ENCODE peak calls at places on chromosomes 13 and 19, in nine cellular contexts. R is A673, W is astrocyte, G is epithelial cell of esophagus, O is adrenal gland, A is heart right ventricle, F is transverse colon, H is OCI-LY7, L is pancreas. K is an unnamed sample.
A peak's percentile ranks its signal among the peaks of the same experiment; 100 is the strongest.

GRCh38 chr13:51797664-51798488 is 6.1 kb downstream of the DHRS12 start:
- DNase-seq in R (peak; percentile 63), W (peak; percentile 27), G (peak; percentile 91), O (no peak), A (no peak), F (peak; percentile 51), H (peak; percentile 84), L (no peak), K (peak; percentile 59)

GRCh38 chr13:51768976-51769375 is 35.0 kb downstream of the DHRS12 start:
- DNase-seq in R (no peak), W (no peak), G (no peak), O (no peak), A (no peak), F (no peak), H (no peak), L (no peak), K (no peak)

GRCh38 chr19:17156947-17157302 is 58.2 kb upstream of the USE1 start:
- DNase-seq in R (no peak), W (no peak), G (no peak), O (no peak), A (no peak), F (no peak), H (no peak), L (no peak), K (no peak)

GRCh38 chr13:51004918-51005460 is 95.4 kb downstream of the RNASEH2B start:
- DNase-seq in R (peak; percentile 42), W (no peak), G (no peak), O (no peak), A (no peak), F (no peak), H (no peak), L (no peak), K (no peak)

GRCh38 chr19:5356918-5357317 is 16.3 kb upstream of the PTPRS start:
- DNase-seq in R (no peak), W (no peak), G (no peak), O (peak; percentile 78), A (no peak), F (no peak), H (no peak), L (no peak), K (no peak)

GRCh38 chr19:49680473-49681351 is 3.6 kb downstream of the PRMT1 start:
- DNase-seq in R (peak; percentile 94), W (peak; percentile 27), G (peak; percentile 83), O (peak; percentile 93), A (peak; percentile 95), F (peak; percentile 93), H (peak; percentile 89), L (peak; percentile 99), K (peak; percentile 80)

GRCh38 chr13:79861731-79862130 is 380.8 kb downstream of the NDFIP2 start:
- DNase-seq in R (no peak), W (no peak), G (no peak), O (no peak), A (no peak), F (peak; percentile 39), H (no peak), L (no peak), K (no peak)

GRCh38 chr19:1221141-1221903 is 15.7 kb downstream of the STK11 start:
- DNase-seq in R (no peak), W (no peak), G (no peak), O (peak; percentile 90), A (peak; percentile 79), F (no peak), H (no peak), L (peak; percentile 86), K (peak; percentile 51)

GRCh38 chr13:51715613-51716012 is 88.3 kb downstream of the DHRS12 start:
- DNase-seq in R (no peak), W (no peak), G (peak; percentile 84), O (no peak), A (no peak), F (no peak), H (no peak), L (no peak), K (no peak)

GRCh38 chr13:49307365-49307764 is 59.6 kb downstream of the CDADC1 start:
- DNase-seq in R (no peak), W (no peak), G (no peak), O (no peak), A (no peak), F (no peak), H (no peak), L (no peak), K (no peak)

GRCh38 chr19:5934779-5935472 is 20.9 kb downstream of the CAPS start:
- DNase-seq in R (no peak), W (no peak), G (no peak), O (no peak), A (no peak), F (no peak), H (no peak), L (no peak), K (peak; percentile 73)

GRCh38 chr19:46426506-46427162 is 2.1 kb downstream of the PNMA8C start:
- DNase-seq in R (peak; percentile 90), W (peak; percentile 51), G (peak; percentile 65), O (peak; percentile 86), A (peak; percentile 75), F (peak; percentile 46), H (peak; percentile 80), L (peak; percentile 87), K (peak; percentile 75)

GRCh38 chr19:35223084-35223790 is 5.3 kb downstream of the FAM187B start:
- DNase-seq in R (no peak), W (no peak), G (no peak), O (no peak), A (no peak), F (no peak), H (no peak), L (no peak), K (no peak)

GRCh38 chr19:29277107-29277506 is 64.2 kb upstream of the UQCRFS1 start:
- DNase-seq in R (no peak), W (no peak), G (no peak), O (peak; percentile 24), A (no peak), F (peak; percentile 17), H (peak; percentile 72), L (no peak), K (peak; percentile 6)

GRCh38 chr19:16076958-16077611 is 790 bp downstream of the TPM4 start:
- DNase-seq in R (peak; percentile 72), W (no peak), G (peak; percentile 43), O (no peak), A (peak; percentile 69), F (peak; percentile 73), H (peak; percentile 59), L (peak; percentile 80), K (no peak)

GRCh38 chr19:12000152-12000981 is 35.1 kb downstream of the ZNF433 start:
- DNase-seq in R (no peak), W (peak; percentile 62), G (no peak), O (no peak), A (no peak), F (no peak), H (peak; percentile 18), L (no peak), K (no peak)

GRCh38 chr19:14632286-14632685 is 42.4 kb downstream of the ADGRE3 start:
- DNase-seq in R (peak; percentile 65), W (no peak), G (peak; percentile 17), O (no peak), A (no peak), F (no peak), H (peak; percentile 84), L (no peak), K (peak; percentile 2)

GRCh38 chr13:80134360-80134759 is 206.6 kb downstream of the SPRY2 start:
- DNase-seq in R (no peak), W (no peak), G (no peak), O (no peak), A (no peak), F (no peak), H (no peak), L (no peak), K (no peak)

GRCh38 chr13:104837756-104838155 is 1697.7 kb downstream of the EFNB2 start:
- DNase-seq in R (peak; percentile 11), W (no peak), G (peak; percentile 5), O (no peak), A (no peak), F (no peak), H (no peak), L (no peak), K (no peak)

GRCh38 chr13:98206946-98207345 is 29.9 kb upstream of the RNF113B start:
- DNase-seq in R (no peak), W (peak; percentile 100), G (peak; percentile 28), O (no peak), A (no peak), F (no peak), H (no peak), L (no peak), K (peak; percentile 77)
- TF ChIP-seq CTCF in R (no peak), W (no peak), G (no peak), O (no peak), A (no peak), F (no peak), H (no peak), L (no peak), K (no peak)

GRCh38 chr13:98475521-98475920 is 101.4 kb downstream of the STK24 start:
- DNase-seq in R (no peak), W (no peak), G (no peak), O (no peak), A (no peak), F (no peak), H (no peak), L (no peak), K (no peak)
- H3K4me3 ChIP-seq in R (no peak overlapping the region), W (no peak overlapping the region), G (no peak overlapping the region), O (no peak overlapping the region), A (no peak overlapping the region), F (no peak overlapping the region), H (no peak overlapping the region), L (no peak overlapping the region), K (no peak overlapping the region)

GRCh38 chr13:109718726-109719125 is 67.7 kb downstream of the IRS2 start:
- DNase-seq in R (no peak), W (no peak), G (no peak), O (no peak), A (no peak), F (no peak), H (no peak), L (no peak), K (no peak)

GRCh38 chr13:109717686-109718085 is 68.7 kb downstream of the IRS2 start:
- DNase-seq in R (no peak), W (no peak), G (no peak), O (no peak), A (no peak), F (no peak), H (no peak), L (no peak), K (no peak)

GRCh38 chr13:109712187-109712601 is 74.2 kb downstream of the IRS2 start:
- DNase-seq in R (no peak), W (no peak), G (no peak), O (no peak), A (no peak), F (no peak), H (no peak), L (no peak), K (no peak)

GRCh38 chr13:109719962-109720646 is 66.3 kb downstream of the IRS2 start:
- DNase-seq in R (no peak), W (no peak), G (no peak), O (no peak), A (no peak), F (no peak), H (no peak), L (no peak), K (no peak)

GRCh38 chr13:109715902-109716301 is 70.5 kb downstream of the IRS2 start:
- DNase-seq in R (no peak), W (no peak), G (peak; percentile 74), O (peak; percentile 86), A (no peak), F (no peak), H (no peak), L (no peak), K (no peak)
- TF ChIP-seq CTCF in R (no peak), W (no peak), G (peak; percentile 15), O (no peak), A (no peak), F (no peak), H (no peak), L (no peak), K (no peak)

GRCh38 chr13:29140277-29140676 is 320.1 kb downstream of the MTUS2 start:
- DNase-seq in R (no peak), W (no peak), G (no peak), O (no peak), A (no peak), F (no peak), H (no peak), L (no peak), K (no peak)
- H3K4me3 ChIP-seq in R (no peak overlapping the region), W (no peak overlapping the region), G (no peak overlapping the region), O (no peak overlapping the region), A (peak overlapping the region; percentile 35), F (no peak overlapping the region), H (no peak overlapping the region), L (no peak overlapping the region), K (no peak overlapping the region)